ENCODE peak calls at places on chromosomes 5 and 9, in eight cellular contexts. U is SK-N-SH, F is neural progenitor cell, W is MM.1S, A is OCI-LY7, M is HCT116, Y is GM23338, K is PC-3. B is an unnamed sample.
A peak's percentile ranks its signal among the peaks of the same experiment; 100 is the strongest.

GRCh38 chr5:35202319-35203111 is 27.8 kb downstream of the PRLR start:
- DNase-seq in U (peak; percentile 51), F (peak; percentile 74), W (no peak), A (peak; percentile 37), M (peak; percentile 36), Y (peak; percentile 86), K (peak; percentile 71), B (peak; percentile 68)

GRCh38 chr9:105418588-105419108 is 29.2 kb upstream of the FSD1L start:
- DNase-seq in U (no peak), F (no peak), W (no peak), A (no peak), M (no peak), Y (no peak), K (no peak), B (peak; percentile 47)

GRCh38 chr5:115098041-115098702 is 71.5 kb downstream of the TRIM36 start:
- DNase-seq in U (peak; percentile 63), F (peak; percentile 61), W (peak; percentile 57), A (peak; percentile 60), M (peak; percentile 42), Y (peak; percentile 76), K (peak; percentile 68), B (peak; percentile 63)

GRCh38 chr5:173012882-173013281 is 29.3 kb downstream of the ATP6V0E1 start:
- DNase-seq in U (no peak), F (no peak), W (no peak), A (no peak), M (no peak), Y (no peak), K (no peak), B (no peak)

GRCh38 chr5:178664141-178664540 is 37.3 kb upstream of the CLK4 start:
- DNase-seq in U (no peak), F (no peak), W (no peak), A (no peak), M (no peak), Y (no peak), K (no peak), B (no peak)

GRCh38 chr5:39216621-39217020 is 2.7 kb downstream of the FYB1 start:
- DNase-seq in U (no peak), F (no peak), W (no peak), A (no peak), M (no peak), Y (no peak), K (peak; percentile 52), B (no peak)

GRCh38 chr9:133238272-133238850 is 29.3 kb upstream of the OBP2B start:
- DNase-seq in U (peak; percentile 40), F (peak; percentile 81), W (no peak), A (no peak), M (peak; percentile 67), Y (peak; percentile 98), K (no peak), B (peak; percentile 86)

GRCh38 chr5:132459983-132460834 is 30.4 kb downstream of the IRF1 start:
- DNase-seq in U (no peak), F (no peak), W (no peak), A (peak; percentile 45), M (no peak), Y (no peak), K (no peak), B (no peak)

GRCh38 chr5:74477761-74478160 is 162.8 kb downstream of the ENC1 start:
- DNase-seq in U (no peak), F (no peak), W (no peak), A (peak; percentile 48), M (no peak), Y (peak; percentile 15), K (no peak), B (no peak)

GRCh38 chr5:130077007-130077406 is 172.7 kb downstream of the CHSY3 start:
- DNase-seq in U (no peak), F (no peak), W (no peak), A (no peak), M (no peak), Y (no peak), K (no peak), B (no peak)

GRCh38 chr9:122200960-122201635 is 27.7 kb downstream of the LHX6 start:
- DNase-seq in U (no peak), F (no peak), W (no peak), A (no peak), M (no peak), Y (no peak), K (no peak), B (no peak)

GRCh38 chr9:99489043-99489378 is 266.9 kb downstream of the SEC61B start:
- DNase-seq in U (peak; percentile 51), F (no peak), W (no peak), A (no peak), M (no peak), Y (no peak), K (no peak), B (no peak)

GRCh38 chr5:173016621-173017046 is 33.1 kb downstream of the ATP6V0E1 start:
- DNase-seq in U (no peak), F (no peak), W (no peak), A (no peak), M (peak; percentile 79), Y (peak; percentile 28), K (peak; percentile 77), B (peak; percentile 47)

GRCh38 chr5:136210259-136210658 is 17.3 kb upstream of the SMIM32 start:
- DNase-seq in U (no peak), F (no peak), W (no peak), A (no peak), M (no peak), Y (no peak), K (no peak), B (no peak)

GRCh38 chr9:134585746-134586706 is 55.6 kb upstream of the COL5A1 start:
- DNase-seq in U (no peak), F (no peak), W (no peak), A (no peak), M (no peak), Y (no peak), K (peak; percentile 45), B (no peak)

GRCh38 chr5:131289738-131290137 is 25.9 kb downstream of the CDC42SE2 start:
- DNase-seq in U (no peak), F (no peak), W (no peak), A (no peak), M (no peak), Y (no peak), K (no peak), B (no peak)

GRCh38 chr9:120387257-120387999 is 192.5 kb downstream of the CDK5RAP2 start:
- DNase-seq in U (no peak), F (no peak), W (no peak), A (no peak), M (no peak), Y (no peak), K (no peak), B (no peak)

GRCh38 chr5:27944471-27944870 is 906.1 kb upstream of the CDH9 start:
- DNase-seq in U (no peak), F (no peak), W (no peak), A (no peak), M (no peak), Y (no peak), K (peak; percentile 4), B (no peak)

GRCh38 chr9:7721291-7721690 is 78.3 kb downstream of the DMAC1 start:
- DNase-seq in U (no peak), F (no peak), W (no peak), A (no peak), M (no peak), Y (no peak), K (no peak), B (no peak)

GRCh38 chr5:19104963-19105362 is 883.0 kb downstream of the CDH18 start:
- DNase-seq in U (no peak), F (no peak), W (no peak), A (no peak), M (no peak), Y (no peak), K (no peak), B (no peak)

GRCh38 chr5:40688127-40688756 is 8.5 kb downstream of the PTGER4 start:
- DNase-seq in U (peak; percentile 76), F (peak; percentile 89), W (peak; percentile 84), A (peak; percentile 84), M (peak; percentile 85), Y (peak; percentile 92), K (peak; percentile 97), B (peak; percentile 88)

DNA sequence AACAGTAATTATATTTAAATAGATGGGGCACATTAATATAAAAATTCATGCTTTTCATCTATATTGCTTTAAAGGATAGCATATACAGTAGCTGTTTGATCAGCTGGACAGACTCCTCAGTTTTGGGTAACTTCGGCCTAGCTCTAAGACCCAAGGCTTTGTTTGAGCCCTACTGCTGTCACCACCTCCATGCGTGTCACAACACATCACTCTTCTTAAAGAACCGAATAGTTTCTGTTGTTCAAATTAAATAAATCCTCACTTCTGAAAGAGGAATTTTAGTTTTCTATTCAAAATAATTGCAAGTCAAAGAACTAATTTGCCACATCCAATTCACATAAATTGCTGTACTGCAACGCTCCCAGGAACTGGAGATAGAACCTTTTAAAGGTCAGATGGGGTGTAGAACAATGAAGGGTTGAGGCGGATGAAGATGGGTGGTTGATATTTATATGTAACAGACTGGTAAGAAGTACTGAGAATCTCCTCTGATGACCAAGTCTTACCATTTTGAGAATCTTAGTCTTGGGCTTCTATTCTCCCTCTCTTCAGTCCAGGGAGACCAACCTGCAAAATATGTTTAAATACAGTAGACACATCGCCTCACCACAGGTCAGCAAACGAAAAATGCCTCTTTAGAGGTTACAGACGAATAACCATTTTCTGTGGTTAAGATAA is 1.6 kb downstream of the NREP start:
- DNase-seq in U (no peak), F (no peak), W (no peak), A (no peak), M (no peak), Y (no peak), K (no peak), B (no peak)
- H3K4me2 ChIP-seq in U (peak overlapping the region; percentile 81), F (peak overlapping the region; percentile 90), W (peak overlapping the region; percentile 70), A (peak overlapping the region; percentile 88), M (no peak overlapping the region), Y (peak overlapping the region; percentile 87), K (peak overlapping the region; percentile 92), B (peak overlapping the region; percentile 76)

GRCh38 chr9:94076557-94076956 is 7.7 kb upstream of the PTPDC1 start:
- DNase-seq in U (no peak), F (no peak), W (no peak), A (no peak), M (no peak), Y (no peak), K (no peak), B (no peak)
- TF ChIP-seq EZH2phosphoT487 in U (no peak), F (no peak), W (no peak), A (no peak), M (no peak), Y (no peak), K (no peak), B (no peak)

GRCh38 chr5:78563621-78564020 is 85.0 kb downstream of the LHFPL2 start:
- DNase-seq in U (no peak), F (no peak), W (no peak), A (no peak), M (no peak), Y (no peak), K (no peak), B (no peak)
- TF ChIP-seq CTCF in U (no peak), F (no peak), W (no peak), A (no peak), M (no peak), Y (no peak), K (no peak), B (no peak)

DNA sequence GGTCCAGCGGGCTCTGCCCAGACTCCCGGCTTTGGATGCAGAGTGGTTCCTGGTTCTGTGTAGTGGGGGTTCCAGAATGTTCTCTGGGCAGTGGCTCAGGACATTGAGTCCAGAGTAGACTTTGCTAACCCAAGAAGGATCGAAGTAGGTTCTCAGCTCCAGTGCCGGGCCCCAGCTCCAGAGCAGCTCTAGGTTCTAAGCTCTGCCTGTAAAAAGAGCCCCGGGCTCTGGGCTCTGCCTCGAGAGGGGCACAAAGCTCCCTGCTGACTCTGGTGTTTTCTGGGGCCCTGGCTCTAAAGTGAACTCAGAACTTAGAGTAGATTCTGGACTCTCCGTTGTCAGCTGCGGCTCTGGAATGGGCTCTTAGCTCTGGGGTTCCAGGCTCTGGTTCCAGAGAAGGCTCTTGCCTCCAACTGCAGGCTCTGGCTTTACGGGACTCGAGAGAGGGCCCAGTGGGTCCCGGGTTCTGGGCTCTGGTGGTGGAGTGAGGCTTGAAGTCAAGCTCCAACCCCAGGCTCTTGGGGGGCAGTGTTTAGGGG is 414 bp downstream of the WDR38 start:
- DNase-seq in U (no peak), F (no peak), W (no peak), A (no peak), M (no peak), Y (no peak), K (no peak), B (no peak)
- H3K4me2 ChIP-seq in U (peak overlapping the region; percentile 77), F (peak overlapping the region; percentile 77), W (peak overlapping the region; percentile 100), A (peak overlapping the region; percentile 72), M (peak overlapping the region; percentile 78), Y (peak overlapping the region; percentile 76), K (peak overlapping the region; percentile 95), B (peak overlapping the region; percentile 99)